ENCODE peak calls at places on chromosome 11, in eight cellular contexts. I, S, C, D, Z, T, H and K are unnamed samples.

GRCh38 chr11:68753300-68753699 is 2.0 kb upstream of the TESMIN start:
- DNase-seq in I (no peak), S (no peak), C (no peak), D (no peak), Z (no peak), T (no peak), H (no peak), K (no peak)

GRCh38 chr11:66112640-66113098 is 42.6 kb downstream of the PACS1 start:
- DNase-seq in I (peak; percentile 95), S (no peak), C (no peak), D (no peak), Z (no peak), T (peak; percentile 76), H (no peak), K (no peak)

GRCh38 chr11:98979212-98979611 is 41.5 kb upstream of the CNTN5 start:
- DNase-seq in I (no peak), S (no peak), C (no peak), D (peak; percentile 6), Z (no peak), T (no peak), H (no peak), K (no peak)

GRCh38 chr11:119196833-119197483 is 9.2 kb upstream of the CBL start:
- DNase-seq in I (peak; percentile 46), S (peak; percentile 66), C (peak; percentile 67), D (peak; percentile 79), Z (peak; percentile 70), T (peak; percentile 85), H (peak; percentile 52), K (peak; percentile 56)

GRCh38 chr11:8533332-8533731 is 60.7 kb downstream of the STK33 start:
- DNase-seq in I (no peak), S (no peak), C (no peak), D (no peak), Z (no peak), T (no peak), H (no peak), K (no peak)

GRCh38 chr11:123405123-123405592 is 24.9 kb upstream of the GRAMD1B start:
- DNase-seq in I (no peak), S (no peak), C (no peak), D (no peak), Z (no peak), T (no peak), H (no peak), K (no peak)

GRCh38 chr11:13210424-13210823 is 67.2 kb upstream of the BMAL1 start:
- DNase-seq in I (no peak), S (no peak), C (peak; percentile 53), D (peak; percentile 57), Z (peak; percentile 30), T (peak; percentile 84), H (no peak), K (no peak)

GRCh38 chr11:110798231-110798630 is 86.0 kb upstream of the ARHGAP20 start:
- DNase-seq in I (no peak), S (no peak), C (no peak), D (no peak), Z (no peak), T (no peak), H (no peak), K (no peak)

GRCh38 chr11:47524200-47524874 is 28.6 kb downstream of the CELF1 start:
- DNase-seq in I (peak; percentile 34), S (no peak), C (no peak), D (no peak), Z (no peak), T (no peak), H (no peak), K (no peak)

GRCh38 chr11:125257185-125257584 is 92.6 kb downstream of the PKNOX2 start:
- DNase-seq in I (no peak), S (no peak), C (no peak), D (peak; percentile 41), Z (no peak), T (no peak), H (no peak), K (no peak)

GRCh38 chr11:78698612-78699011 is 123.9 kb upstream of the NARS2 start:
- DNase-seq in I (no peak), S (no peak), C (no peak), D (no peak), Z (no peak), T (peak; percentile 80), H (no peak), K (peak; percentile 45)

GRCh38 chr11:103903621-103904323 is 132.7 kb upstream of the DDI1 start:
- DNase-seq in I (no peak), S (no peak), C (no peak), D (no peak), Z (no peak), T (no peak), H (no peak), K (no peak)

GRCh38 chr11:127274328-127274676 is 273.7 kb upstream of the KIRREL3 start:
- DNase-seq in I (no peak), S (no peak), C (no peak), D (no peak), Z (no peak), T (no peak), H (no peak), K (no peak)

GRCh38 chr11:69014084-69014935 is 1.3 kb upstream of the MRGPRF start:
- DNase-seq in I (no peak), S (no peak), C (no peak), D (no peak), Z (no peak), T (peak; percentile 82), H (no peak), K (no peak)

GRCh38 chr11:94308024-94308423 is 3.6 kb downstream of the IZUMO1R start:
- DNase-seq in I (no peak), S (no peak), C (no peak), D (no peak), Z (no peak), T (no peak), H (no peak), K (no peak)

GRCh38 chr11:67289226-67289650 is at the start of gene ANKRD13D:
- DNase-seq in I (no peak), S (no peak), C (no peak), D (no peak), Z (no peak), T (no peak), H (no peak), K (no peak)

GRCh38 chr11:133978816-133979215 is 22.0 kb upstream of the IGSF9B start:
- DNase-seq in I (peak; percentile 66), S (no peak), C (no peak), D (no peak), Z (no peak), T (peak; percentile 3), H (no peak), K (no peak)

GRCh38 chr11:87265132-87265531 is 227.4 kb downstream of the TMEM135 start:
- DNase-seq in I (peak; percentile 77), S (no peak), C (no peak), D (no peak), Z (no peak), T (peak; percentile 71), H (no peak), K (no peak)

GRCh38 chr11:32586576-32587190 is 3.1 kb downstream of the EIF3M start:
- DNase-seq in I (no peak), S (no peak), C (no peak), D (peak; percentile 39), Z (no peak), T (peak; percentile 24), H (no peak), K (no peak)

GRCh38 chr11:64638017-64638664 is 47.1 kb downstream of the SLC22A12 start:
- DNase-seq in I (no peak), S (peak; percentile 32), C (peak; percentile 50), D (no peak), Z (peak; percentile 40), T (no peak), H (no peak), K (no peak)

GRCh38 chr11:64688534-64688982 is 34.4 kb downstream of the NRXN2 start:
- DNase-seq in I (peak; percentile 79), S (peak; percentile 82), C (peak; percentile 98), D (peak; percentile 91), Z (peak; percentile 99), T (peak; percentile 79), H (peak; percentile 85), K (peak; percentile 21)

GRCh38 chr11:69662806-69663205 is 12.3 kb downstream of the LTO1 start:
- DNase-seq in I (no peak), S (no peak), C (no peak), D (no peak), Z (no peak), T (no peak), H (no peak), K (no peak)

GRCh38 chr11:18384157-18384641 is 10.2 kb upstream of the LDHA start:
- DNase-seq in I (peak; percentile 83), S (peak; percentile 33), C (no peak), D (peak; percentile 25), Z (no peak), T (peak; percentile 79), H (no peak), K (peak; percentile 84)

GRCh38 chr11:18065572-18065971 is 19.5 kb upstream of the TPH1 start:
- DNase-seq in I (no peak), S (no peak), C (no peak), D (no peak), Z (no peak), T (no peak), H (no peak), K (no peak)

GRCh38 chr11:105790021-105790420 is 180.1 kb downstream of the GRIA4 start:
- DNase-seq in I (no peak), S (no peak), C (no peak), D (no peak), Z (no peak), T (no peak), H (no peak), K (no peak)

GRCh38 chr11:70212227-70212811 is 9.2 kb downstream of the FADD start:
- DNase-seq in I (no peak), S (no peak), C (no peak), D (no peak), Z (no peak), T (no peak), H (no peak), K (no peak)

GRCh38 chr11:130620566-130620965 is 172.1 kb downstream of the ADAMTS15 start:
- DNase-seq in I (no peak), S (no peak), C (no peak), D (no peak), Z (no peak), T (no peak), H (no peak), K (no peak)

GRCh38 chr11:123690490-123690889 is 36.1 kb upstream of the SCN3B start:
- DNase-seq in I (no peak), S (no peak), C (no peak), D (no peak), Z (no peak), T (peak; percentile 63), H (no peak), K (peak; percentile 14)